ENCODE peak calls at places on chromosomes 5 and 9, in six cellular contexts. P is fibroblast of lung, L is psoas muscle, Y is astrocyte, B is adrenal gland, E is endodermal cell. F is an unnamed sample. For H3K9me3, the result is how much of the 10 kb centered on the place peaks cover.

GRCh38 chr9:33175633-33176325 is 8.6 kb upstream of the B4GALT1 start:
- DNase-seq in P (no peak), L (no peak), Y (no peak), B (no peak), E (no peak), F (no peak)

GRCh38 chr9:16704096-16704488 is 166.4 kb downstream of the BNC2 start:
- DNase-seq in P (no peak), L (no peak), Y (no peak), B (no peak), E (no peak), F (no peak)

GRCh38 chr9:69397384-69398214 is 72.6 kb downstream of the ENTREP1 start:
- DNase-seq in P (no peak), L (no peak), Y (peak), B (peak), E (no peak), F (no peak)

GRCh38 chr5:107651326-107651725 is 19.4 kb downstream of the EFNA5 start:
- DNase-seq in P (no peak), L (no peak), Y (no peak), B (no peak), E (peak), F (no peak)

GRCh38 chr9:135608999-135609317 is 30.4 kb downstream of the GLT6D1 start:
- DNase-seq in P (no peak), L (peak), Y (no peak), B (no peak), E (no peak), F (no peak)

GRCh38 chr9:26131891-26132290 is 453.6 kb upstream of the TUSC1 start:
- DNase-seq in P (peak), L (no peak), Y (peak), B (peak), E (no peak), F (no peak)

GRCh38 chr5:90365328-90365727 is 44.2 kb downstream of the CETN3 start:
- DNase-seq in P (no peak), L (no peak), Y (no peak), B (no peak), E (no peak), F (no peak)

GRCh38 chr5:33997331-33997983 is 10.4 kb downstream of the AMACR start:
- DNase-seq in P (peak), L (peak), Y (peak), B (peak), E (peak), F (peak)

GRCh38 chr9:108108802-108109448 is 619.4 kb upstream of the KLF4 start:
- DNase-seq in P (peak), L (no peak), Y (peak), B (no peak), E (no peak), F (no peak)

GRCh38 chr5:72280655-72281069 is 39.4 kb downstream of the MRPS27 start:
- DNase-seq in P (peak), L (no peak), Y (peak), B (peak), E (peak), F (no peak)

GRCh38 chr5:54261596-54261995 is 48.8 kb downstream of the ARL15 start:
- DNase-seq in P (no peak), L (no peak), Y (no peak), B (no peak), E (no peak), F (no peak)

GRCh38 chr9:73131376-73131775 is 20.3 kb upstream of the ANXA1 start:
- DNase-seq in P (no peak), L (no peak), Y (no peak), B (no peak), E (no peak), F (no peak)

GRCh38 chr9:132782106-132782505 is 96.0 kb downstream of the AK8 start:
- DNase-seq in P (no peak), L (no peak), Y (no peak), B (no peak), E (peak), F (no peak)

GRCh38 chr5:88944751-88945507 is 61.9 kb upstream of the MEF2C start:
- DNase-seq in P (peak), L (no peak), Y (peak), B (no peak), E (no peak), F (peak)

GRCh38 chr5:38329132-38329715 is 70.9 kb downstream of the EGFLAM start:
- DNase-seq in P (peak), L (no peak), Y (peak), B (no peak), E (peak), F (no peak)

GRCh38 chr9:111613436-111614040 is 14.1 kb upstream of the PTGR1 start:
- DNase-seq in P (no peak), L (no peak), Y (no peak), B (no peak), E (no peak), F (no peak)

GRCh38 chr9:36862206-36863145 is 171.6 kb downstream of the PAX5 start:
- DNase-seq in P (peak), L (peak), Y (peak), B (peak), E (peak), F (no peak)

GRCh38 chr5:58944221-58944620 is 361.3 kb downstream of the RAB3C start:
- DNase-seq in P (peak), L (no peak), Y (peak), B (no peak), E (no peak), F (no peak)

GRCh38 chr9:99269429-99269828 is 47.3 kb downstream of the SEC61B start:
- DNase-seq in P (peak), L (no peak), Y (peak), B (no peak), E (no peak), F (peak)

GRCh38 chr5:78515665-78516064 is 132.9 kb downstream of the LHFPL2 start:
- DNase-seq in P (no peak), L (no peak), Y (no peak), B (no peak), E (peak), F (no peak)

GRCh38 chr5:179380211-179381035 is 35.2 kb upstream of the ADAMTS2 start:
- DNase-seq in P (no peak), L (no peak), Y (no peak), B (no peak), E (peak), F (no peak)

GRCh38 chr5:151315998-151316597 is 12.5 kb upstream of the SLC36A3 start:
- DNase-seq in P (peak), L (peak), Y (peak), B (peak), E (peak), F (peak)

GRCh38 chr9:335373-335772 is 120.7 kb downstream of the DOCK8 start:
- DNase-seq in P (no peak), L (no peak), Y (no peak), B (no peak), E (no peak), F (no peak)
- H3K27ac ChIP-seq in P (no peak), L (no peak), Y (no peak), B (no peak), E (no peak), F (no peak)

DNA sequence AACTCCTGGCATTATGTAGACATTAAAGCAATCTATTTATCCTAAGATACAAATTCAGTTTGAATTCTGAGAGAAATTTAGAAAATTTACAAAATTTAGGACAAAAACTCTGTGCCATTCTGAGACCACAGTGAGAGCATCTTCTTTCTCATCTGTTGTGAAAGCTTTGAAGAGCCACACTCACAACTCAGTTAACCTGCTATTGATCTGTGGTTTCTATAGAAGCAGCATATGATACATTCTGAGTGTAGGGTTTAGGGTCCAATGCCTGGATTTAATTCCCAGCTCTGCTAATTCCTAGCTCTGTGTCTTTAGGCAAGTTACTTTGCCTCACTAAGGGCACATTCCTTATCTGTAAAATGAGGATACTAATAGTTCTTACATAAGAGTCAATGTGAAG is 21.6 kb downstream of the CAST start:
- DNase-seq in P (no peak), L (no peak), Y (no peak), B (no peak), E (no peak), F (no peak)
- H3K9me3 ChIP-seq in P (under half), L (under half), Y (under half), B (under half), E (under half), F (under half)

GRCh38 chr5:157258450-157258849 is 7.5 kb upstream of the CYFIP2 start:
- DNase-seq in P (no peak), L (no peak), Y (no peak), B (no peak), E (no peak), F (no peak)

GRCh38 chr5:157252741-157253465 is 13.0 kb upstream of the CYFIP2 start:
- DNase-seq in P (no peak), L (no peak), Y (peak), B (no peak), E (no peak), F (no peak)

GRCh38 chr5:157248771-157249475 is 17.0 kb upstream of the CYFIP2 start:
- DNase-seq in P (no peak), L (no peak), Y (no peak), B (no peak), E (no peak), F (no peak)

DNA sequence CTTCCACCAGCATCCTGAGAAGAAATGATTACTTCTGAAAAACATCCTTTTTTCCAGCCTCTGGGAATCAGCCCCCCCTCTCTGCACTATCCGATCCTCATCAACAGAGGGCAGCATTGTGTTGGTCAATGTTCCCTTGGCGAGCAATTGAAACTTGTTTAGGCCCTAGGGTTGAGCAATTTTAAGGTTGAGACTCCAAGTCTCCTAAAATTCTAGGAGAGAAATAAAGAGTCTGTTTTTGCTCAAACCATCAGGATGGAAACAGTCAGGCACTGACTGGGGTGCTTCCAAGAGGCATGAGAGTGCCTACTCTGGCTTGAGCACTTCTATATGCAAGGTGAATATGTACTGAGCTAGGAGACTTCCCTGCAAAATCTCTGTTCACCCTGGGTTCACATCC is 12.4 kb upstream of the CYFIP2 start:
- DNase-seq in P (peak), L (no peak), Y (peak), B (peak), E (peak), F (peak)
- TF ChIP-seq CTCF in P (peak), L (peak), Y (peak), B (peak), E (peak), F (peak)

GRCh38 chr9:130915096-130915447 is 18.5 kb upstream of the QRFP start:
- DNase-seq in P (no peak), L (no peak), Y (no peak), B (no peak), E (no peak), F (no peak)
- H3K27ac ChIP-seq in P (no peak), L (no peak), Y (no peak), B (no peak), E (no peak), F (no peak)

DNA sequence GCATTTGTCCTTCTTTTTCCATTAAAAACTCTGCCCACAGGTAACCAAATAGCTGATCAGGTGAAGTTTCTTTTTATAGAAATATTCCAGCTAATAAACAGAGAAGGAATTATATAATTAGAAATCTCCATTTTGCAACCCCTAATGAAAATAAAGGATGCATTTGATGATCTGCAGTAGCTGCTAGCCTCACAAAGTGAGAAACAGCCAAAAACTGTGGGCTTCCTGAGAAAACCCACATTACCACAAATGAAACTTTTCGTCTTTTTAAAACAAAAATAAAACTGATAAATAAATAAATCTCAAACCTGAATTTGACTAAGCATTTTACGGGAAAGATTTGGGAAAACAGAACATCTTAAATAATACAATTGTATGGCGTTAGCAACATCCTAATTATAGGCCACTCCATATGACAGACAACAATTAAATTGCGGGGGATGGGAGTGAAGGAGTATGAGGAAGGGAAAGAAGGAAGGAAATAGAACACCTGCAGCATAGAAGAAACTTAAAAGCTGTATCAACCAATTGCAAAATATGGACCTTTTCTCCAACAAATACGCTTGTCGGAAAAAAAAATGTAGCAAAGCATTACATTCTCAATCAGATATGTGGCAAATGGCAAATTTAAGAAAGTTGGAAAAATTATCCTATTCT is 283.0 kb upstream of the ITGA1 start:
- DNase-seq in P (no peak), L (no peak), Y (no peak), B (no peak), E (no peak), F (no peak)
- H3K9me3 ChIP-seq in P (under half), L (under half), Y (under half), B (under half), E (under half), F (under half)

GRCh38 chr5:140238756-140239155 is 63.8 kb downstream of the CYSTM1 start:
- DNase-seq in P (no peak), L (no peak), Y (no peak), B (no peak), E (no peak), F (no peak)

GRCh38 chr5:140239461-140239860 is 63.4 kb downstream of the PFDN1 start:
- DNase-seq in P (no peak), L (no peak), Y (no peak), B (no peak), E (no peak), F (no peak)

GRCh38 chr5:140242099-140242498 is 60.8 kb downstream of the PFDN1 start:
- DNase-seq in P (no peak), L (no peak), Y (no peak), B (no peak), E (peak), F (no peak)

GRCh38 chr5:140240987-140241706 is 61.8 kb downstream of the PFDN1 start:
- DNase-seq in P (peak), L (peak), Y (peak), B (peak), E (peak), F (peak)

GRCh38 chr5:140239939-140240700 is 62.8 kb downstream of the PFDN1 start:
- DNase-seq in P (peak), L (peak), Y (peak), B (peak), E (peak), F (no peak)
- TF ChIP-seq CTCF in P (peak), L (peak), Y (peak), B (peak), E (peak), F (peak)

DNA sequence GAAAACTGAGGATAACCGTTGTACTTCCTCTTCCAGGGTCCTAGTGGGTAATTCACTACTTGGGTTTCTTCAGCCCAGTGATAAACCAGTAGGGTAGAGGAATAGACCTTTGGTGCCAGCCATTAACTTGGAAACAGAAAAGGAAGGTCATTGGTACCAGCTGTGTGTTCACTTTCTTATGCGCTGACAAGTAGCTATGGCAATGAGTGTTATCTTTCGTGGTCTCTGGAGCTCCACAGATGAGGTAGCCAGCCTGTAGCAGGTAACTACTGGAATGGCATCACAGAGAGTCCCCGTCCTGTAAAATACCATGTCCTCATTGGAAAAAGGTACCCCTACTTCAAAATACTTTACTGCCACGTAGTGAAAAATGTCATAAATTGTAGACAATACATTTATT is 2.3 kb downstream of the UHRF2 start:
- DNase-seq in P (no peak), L (no peak), Y (no peak), B (no peak), E (no peak), F (no peak)
- H3K27ac ChIP-seq in P (no peak), L (no peak), Y (no peak), B (no peak), E (no peak), F (no peak)